ENCODE peak calls at places on chromosomes 13 and 19, in five cellular contexts. M, F, A, N and S are unnamed samples.

GRCh38 chr19:35908010-35908441 is at the start of gene TYROBP:
- DNase-seq in M (no peak), A (no peak), F (no peak), N (no peak), S (no peak)

GRCh38 chr19:38695319-38695683 is 47.9 kb downstream of the ACTN4 start:
- DNase-seq in A (no peak), N (no peak), F (no peak), M (no peak), S (no peak)

GRCh38 chr19:1053176-1054101 is 13.5 kb upstream of the ARHGAP45 start:
- DNase-seq in N (no peak), A (no peak), M (no peak), F (no peak), S (no peak)

GRCh38 chr13:113883314-113883811 is 19.5 kb upstream of the GAS6 start:
- DNase-seq in N (no peak), M (no peak), A (no peak), F (no peak), S (no peak)

GRCh38 chr13:92510416-92510815 is 716.2 kb upstream of the GPC6 start:
- DNase-seq in M (peak; percentile 92), N (no peak), A (no peak), F (no peak), S (no peak)

GRCh38 chr19:18230941-18231734 is 4.9 kb upstream of the PDE4C start:
- DNase-seq in F (peak; percentile 24), N (no peak), M (no peak), A (no peak), S (no peak)

GRCh38 chr13:107413005-107413404 is 802.3 kb downstream of the LIG4 start:
- DNase-seq in A (no peak), M (no peak), N (no peak), F (no peak), S (no peak)

GRCh38 chr19:13169769-13170168 is 19.6 kb downstream of the IER2 start:
- DNase-seq in F (no peak), A (peak; percentile 99), M (peak; percentile 66), N (no peak), S (peak; percentile 61)

GRCh38 chr19:10533656-10534386 is 9.9 kb upstream of the ATG4D start:
- DNase-seq in N (no peak), A (peak; percentile 69), F (no peak), M (peak; percentile 98), S (peak; percentile 83)

GRCh38 chr13:110410906-110411305 is 103.8 kb downstream of the COL4A2 start:
- DNase-seq in A (no peak), N (no peak), M (no peak), F (no peak), S (no peak)
- H3K27ac ChIP-seq in A (no peak overlapping the region), N (no peak overlapping the region), M (no peak overlapping the region), F (no peak overlapping the region), S (no peak overlapping the region)

GRCh38 chr19:50720921-50721291 is 1.3 kb upstream of the SHANK1 start:
- DNase-seq in N (no peak), M (peak; percentile 51), A (no peak), F (no peak), S (peak; percentile 48)
- H3K27ac ChIP-seq in N (no peak overlapping the region), M (no peak overlapping the region), A (no peak overlapping the region), F (no peak overlapping the region), S (no peak overlapping the region)

GRCh38 chr13:99257291-99257690 is 888 bp downstream of the GPR18 start:
- DNase-seq in F (no peak), A (no peak), N (no peak), M (no peak), S (no peak)

GRCh38 chr13:99261040-99261439 is 2.9 kb upstream of the GPR18 start:
- DNase-seq in A (no peak), N (no peak), M (no peak), F (no peak), S (no peak)

GRCh38 chr13:99260216-99260615 is 2.0 kb upstream of the GPR18 start:
- DNase-seq in A (no peak), F (no peak), N (no peak), M (no peak), S (no peak)

GRCh38 chr13:99258210-99258860 is at the start of gene GPR18:
- DNase-seq in A (no peak), M (no peak), N (peak; percentile 10), F (no peak), S (no peak)

DNA sequence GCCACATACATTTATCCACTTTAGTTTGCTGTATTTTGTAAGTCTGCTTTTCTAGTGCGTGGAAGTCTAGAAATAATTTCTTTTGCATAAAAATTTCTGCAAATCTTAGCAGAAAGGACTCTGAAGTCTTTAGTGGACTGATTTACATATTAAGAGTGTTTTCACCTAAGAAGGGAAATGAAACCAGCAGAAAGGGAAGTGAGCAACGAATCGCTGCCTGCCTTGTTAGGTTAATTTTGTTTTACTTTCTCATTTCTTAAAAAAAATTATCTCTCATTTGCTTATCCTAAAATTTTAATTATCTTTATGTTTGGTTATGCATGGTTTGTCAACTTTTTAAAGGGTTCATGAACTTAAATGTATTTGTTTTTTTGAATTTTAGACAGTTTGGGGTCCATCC is 767 bp upstream of the GPR18 start:
- DNase-seq in N (peak; percentile 10), F (no peak), A (no peak), M (no peak), S (no peak)
- H3K27ac ChIP-seq in N (peak overlapping the region; percentile 80), F (no peak overlapping the region), A (no peak overlapping the region), M (no peak overlapping the region), S (no peak overlapping the region)

GRCh38 chr19:19662866-19663291 is 597 bp downstream of the ATP13A1 start:
- DNase-seq in A (no peak), M (peak; percentile 27), F (no peak), N (no peak), S (no peak)
- H3K27ac ChIP-seq in A (peak overlapping the region; percentile 64), M (no peak overlapping the region), F (no peak overlapping the region), N (peak overlapping the region; percentile 96), S (peak overlapping the region; percentile 81)

DNA sequence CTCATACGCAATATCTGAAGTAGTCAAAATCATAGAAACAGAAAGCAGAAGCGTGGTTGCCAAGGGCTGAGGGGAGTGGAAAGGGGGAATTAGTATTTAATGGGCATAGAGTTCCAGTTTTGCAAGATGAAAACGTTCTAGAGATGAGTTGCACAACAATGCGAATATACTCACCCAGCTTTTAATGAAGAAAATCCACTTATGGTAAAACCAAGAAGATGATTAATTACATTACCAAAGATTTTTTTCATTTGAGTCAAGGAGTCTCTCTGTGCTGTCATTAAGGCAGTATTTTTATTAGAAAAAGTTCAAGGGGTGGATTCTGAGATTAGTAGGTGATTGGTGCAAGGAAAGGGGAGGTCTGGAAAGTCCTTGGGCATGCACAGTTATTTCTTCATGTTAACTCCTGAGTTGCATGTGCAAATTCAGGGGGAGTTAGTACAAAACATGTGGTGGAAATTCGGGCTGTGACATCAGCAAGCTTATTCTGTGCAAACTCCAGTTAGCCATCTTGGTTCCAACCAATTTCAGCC is 6.9 kb upstream of the CBY2 start:
- DNase-seq in F (no peak), N (no peak), A (no peak), M (no peak), S (no peak)
- H3K27ac ChIP-seq in F (no peak overlapping the region), N (no peak overlapping the region), A (no peak overlapping the region), M (no peak overlapping the region), S (no peak overlapping the region)

DNA sequence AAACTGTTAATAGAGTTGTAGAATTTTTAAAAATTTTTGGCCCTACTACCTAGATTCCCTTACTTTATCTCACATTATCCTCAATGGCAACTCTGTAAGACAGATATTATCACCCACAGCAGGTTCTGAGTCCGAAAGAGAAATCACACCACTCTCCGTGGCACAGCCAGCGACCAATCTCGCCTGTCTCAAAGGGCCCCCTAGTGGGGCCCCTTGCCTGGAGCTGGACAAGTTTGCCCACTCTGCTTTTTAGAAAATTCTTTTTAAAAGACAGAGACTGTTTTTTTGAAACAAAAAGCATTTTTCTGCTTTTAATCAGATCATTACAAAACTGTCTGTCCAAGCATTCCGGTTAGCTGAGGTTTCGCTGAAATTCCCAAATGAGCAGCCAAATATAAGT is 21.7 kb downstream of the PHF11 start:
- DNase-seq in M (no peak), F (no peak), A (no peak), N (no peak), S (no peak)
- H3K27ac ChIP-seq in M (no peak overlapping the region), F (no peak overlapping the region), A (no peak overlapping the region), N (no peak overlapping the region), S (no peak overlapping the region)

DNA sequence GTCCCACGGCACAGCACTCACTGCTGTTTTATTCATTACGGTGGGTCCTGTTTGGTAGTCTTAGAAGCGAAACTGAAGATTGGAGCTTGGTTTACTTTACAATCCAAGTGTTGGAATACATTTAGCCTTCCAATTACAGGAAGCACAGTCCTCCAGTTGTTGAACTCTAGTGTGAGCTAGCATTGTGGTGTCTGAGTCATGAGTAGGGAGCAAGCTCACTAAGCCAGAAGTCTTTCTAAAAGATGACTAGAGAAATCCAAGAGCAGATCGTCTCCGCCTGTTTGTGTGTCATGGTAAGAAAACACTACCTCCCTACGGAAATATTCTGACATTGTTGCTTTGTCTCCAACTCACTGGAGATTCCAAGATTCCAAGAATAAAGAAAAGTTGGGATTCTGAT is 10.1 kb upstream of the SHISA2 start:
- DNase-seq in A (no peak), F (no peak), M (peak; percentile 82), N (no peak), S (peak; percentile 49)
- H3K27ac ChIP-seq in A (no peak overlapping the region), F (no peak overlapping the region), M (no peak overlapping the region), N (no peak overlapping the region), S (no peak overlapping the region)

DNA sequence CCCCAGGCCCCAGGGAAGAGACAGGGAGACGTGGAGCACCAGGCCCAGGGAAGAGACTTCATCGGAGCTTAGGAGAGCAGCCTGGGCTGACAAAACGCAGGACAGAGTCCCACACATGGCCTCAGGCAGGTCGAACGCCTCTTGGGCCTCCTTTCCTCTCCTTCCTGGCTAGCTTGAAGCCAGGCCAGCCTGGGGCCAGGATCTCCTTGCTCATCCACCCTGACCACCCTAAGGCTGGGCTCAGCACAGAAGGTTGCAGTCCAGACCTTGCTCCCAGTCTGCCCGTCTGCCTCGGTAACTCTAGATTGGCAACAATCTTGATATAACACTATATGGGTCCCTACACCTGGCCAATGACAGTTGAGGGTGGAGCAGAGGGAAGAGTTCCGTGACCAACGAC is 10.1 kb downstream of the PPP6R1 start:
- DNase-seq in A (no peak), M (no peak), N (no peak), F (no peak), S (no peak)
- H3K27ac ChIP-seq in A (no peak overlapping the region), M (no peak overlapping the region), N (no peak overlapping the region), F (no peak overlapping the region), S (no peak overlapping the region)

DNA sequence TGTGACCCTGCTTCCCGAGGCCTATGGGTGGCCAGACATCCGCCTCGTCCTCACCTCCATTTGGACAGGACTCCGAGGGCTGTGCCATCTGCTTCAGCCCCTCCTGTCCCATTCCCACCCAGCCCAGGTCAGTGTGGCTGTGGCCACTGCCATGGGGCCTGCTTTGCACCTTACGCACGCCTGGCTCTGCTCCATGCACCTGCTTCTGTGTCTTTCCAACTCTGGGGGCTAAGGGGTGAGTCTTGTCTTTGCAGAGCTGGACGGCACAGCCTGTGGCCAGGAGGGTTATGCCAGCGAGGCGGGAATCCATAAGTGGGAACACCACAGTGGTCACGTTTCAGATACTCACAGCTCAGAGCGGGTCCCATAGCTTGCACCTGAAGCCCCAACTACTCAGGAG is 5.2 kb upstream of the ZNF554 start:
- DNase-seq in A (no peak), F (no peak), M (no peak), N (no peak), S (no peak)
- H3K27ac ChIP-seq in A (no peak overlapping the region), F (no peak overlapping the region), M (no peak overlapping the region), N (no peak overlapping the region), S (no peak overlapping the region)